ENCODE peak calls at places on chromosomes 11 and 22, in four cellular contexts. M is osteoblast, X is memory B cell, U is NCI-H1694 treated with DMSO at 0.1 percent for 48 hours. S is an unnamed sample.

GRCh38 chr11:44244649-44245308 is 65.2 kb downstream of the ALX4 start:
- DNase-seq in X (no peak), M (no peak), U (no peak), S (no peak)

GRCh38 chr11:39247570-39248137 is 2211.8 kb downstream of the LRRC4C start:
- DNase-seq in X (no peak), U (no peak), M (no peak), S (no peak)

GRCh38 chr22:27885977-27886842 is 32.8 kb downstream of the PITPNB start:
- DNase-seq in M (peak), X (peak), U (peak), S (no peak)

GRCh38 chr11:103091810-103092524 is at the start of gene DCUN1D5:
- DNase-seq in U (peak), M (peak), X (peak), S (peak)

GRCh38 chr11:75858613-75859012 is 43.6 kb downstream of the UVRAG start:
- DNase-seq in U (no peak), M (no peak), X (no peak), S (no peak)

GRCh38 chr11:121716060-121716459 is 263.3 kb upstream of the SORL1-AS1 start:
- DNase-seq in U (no peak), M (no peak), X (no peak), S (no peak)

GRCh38 chr22:29385748-29386147 is 2.6 kb downstream of the AP1B1 start:
- DNase-seq in X (peak), U (no peak), M (no peak), S (no peak)

GRCh38 chr22:28185130-28185529 is 266.1 kb upstream of the PITPNB start:
- DNase-seq in U (no peak), X (no peak), M (no peak), S (no peak)

GRCh38 chr11:72614381-72614780 is 59.8 kb downstream of the PDE2A start:
- DNase-seq in M (no peak), X (no peak), U (peak), S (no peak)

GRCh38 chr11:117823941-117824420 is 563 bp downstream of the FXYD2 start:
- DNase-seq in X (no peak), M (peak), U (no peak), S (no peak)

GRCh38 chr11:1536065-1536843 is 35.8 kb downstream of the DUSP8 start:
- DNase-seq in U (no peak), X (no peak), M (no peak), S (no peak)

S was measured in DMS 273 treated with DMSO at 0.1 percent for 48 hours.